ENCODE peak calls at places on chromosomes 11 and 22, in seven cellular contexts. F is A172; N is activated naive CD8-positive, alpha-beta T cell treated with anti-CD3 and anti-CD28 coated beads, Interleukin-2, amount 50 U/mL, for 24 hours; J is bronchial epithelial cell; Q is left colon; B is psoas muscle; K is left ventricle myocardium superior. G is an unnamed sample.

GRCh38 chr22:28801845-28802594 is 1.7 kb upstream of the XBP1 start:
- DNase-seq in F (no peak), N (no peak), B (no peak), Q (peak), K (no peak), J (peak), G (no peak)

GRCh38 chr22:37801946-37802309 is 5.8 kb upstream of the GCAT start:
- DNase-seq in N (no peak), K (no peak), J (no peak), F (no peak), B (no peak), Q (peak), G (no peak)

GRCh38 chr11:33747969-33748368 is 11.7 kb upstream of the CD59 start:
- DNase-seq in B (no peak), K (no peak), F (no peak), N (no peak), Q (no peak), J (no peak), G (no peak)

GRCh38 chr11:73585834-73586575 is 11.9 kb downstream of the FAM168A start:
- DNase-seq in J (peak), F (no peak), B (no peak), Q (no peak), N (no peak), K (no peak), G (peak)

GRCh38 chr11:105443623-105444022 is 166.2 kb upstream of the GRIA4 start:
- DNase-seq in Q (no peak), N (no peak), J (no peak), B (no peak), F (no peak), K (no peak), G (no peak)

GRCh38 chr11:3123316-3123715 is 41.8 kb downstream of the OSBPL5 start:
- DNase-seq in B (peak), N (no peak), Q (peak), K (peak), F (no peak), J (no peak), G (no peak)

GRCh38 chr22:48902983-48903650 is 924.6 kb downstream of the BRD1 start:
- DNase-seq in B (no peak), Q (no peak), N (no peak), J (no peak), K (no peak), F (no peak), G (no peak)

GRCh38 chr11:35305670-35306382 is 113.5 kb downstream of the SLC1A2 start:
- DNase-seq in F (peak), N (no peak), K (no peak), Q (no peak), B (no peak), J (peak), G (no peak)

GRCh38 chr11:66996609-66997273 is 21.6 kb downstream of the C11orf86 start:
- DNase-seq in N (no peak), J (no peak), Q (no peak), F (peak), B (no peak), K (no peak), G (no peak)

GRCh38 chr11:57290288-57290687 is 34.5 kb downstream of the TNKS1BP1 start:
- DNase-seq in F (no peak), N (no peak), Q (no peak), K (no peak), J (peak), B (no peak), G (peak)

GRCh38 chr22:27267145-27267544 is 534.4 kb downstream of the MN1 start:
- DNase-seq in F (no peak), K (no peak), B (no peak), Q (no peak), J (no peak), N (no peak), G (no peak)

GRCh38 chr11:105273660-105274280 is 134.2 kb upstream of the CARD18 start:
- DNase-seq in N (no peak), Q (no peak), K (no peak), F (no peak), B (no peak), J (no peak), G (no peak)

GRCh38 chr11:75347781-75348613 is 3.5 kb downstream of the ARRB1 start:
- DNase-seq in J (peak), K (peak), F (peak), Q (peak), B (no peak), N (no peak), G (no peak)

G was measured in mammary epithelial cell.